ENCODE peak calls at places on chromosome 7, in six cellular contexts. S is hepatocyte; E is kidney epithelial cell; V is HAP-1; N is CD8-positive, alpha-beta memory T cell; Q is lower lobe of right lung. K is an unnamed sample.

GRCh38 chr7:28301148-28301641 is 111.1 kb upstream of the CREB5 start:
- DNase-seq in V (no peak), N (no peak), E (no peak), Q (peak; percentile 56), S (no peak), K (peak; percentile 88)

GRCh38 chr7:51121945-51122425 is 194.6 kb downstream of the COBL start:
- DNase-seq in E (no peak), Q (no peak), V (no peak), N (no peak), S (no peak), K (no peak)

GRCh38 chr7:757741-758163 is 30.7 kb upstream of the PRKAR1B start:
- DNase-seq in S (no peak), E (no peak), Q (peak; percentile 42), N (no peak), V (no peak), K (no peak)

GRCh38 chr7:102874166-102874829 is 38.5 kb upstream of the LRRC17 start:
- DNase-seq in V (no peak), N (no peak), E (peak; percentile 94), Q (no peak), S (peak; percentile 36), K (peak; percentile 83)

GRCh38 chr7:91228927-91229326 is 35.3 kb upstream of the FZD1 start:
- DNase-seq in Q (no peak), E (no peak), V (no peak), N (no peak), S (no peak), K (peak; percentile 36)

GRCh38 chr7:39651262-39651661 is 27.9 kb downstream of the RALA start:
- DNase-seq in N (no peak), E (no peak), S (no peak), Q (no peak), V (no peak), K (peak; percentile 67)

GRCh38 chr7:130372813-130373212 is 7.5 kb upstream of the CPA1 start:
- DNase-seq in Q (no peak), S (no peak), V (no peak), E (no peak), N (no peak), K (no peak)

GRCh38 chr7:99780588-99780987 is 3.4 kb downstream of the CYP3A4 start:
- DNase-seq in Q (no peak), S (no peak), N (no peak), V (no peak), E (no peak), K (no peak)

GRCh38 chr7:112080974-112081373 is 125.2 kb downstream of the DOCK4 start:
- DNase-seq in V (no peak), Q (no peak), N (no peak), S (no peak), E (peak; percentile 48), K (no peak)

GRCh38 chr7:73992104-73992562 is 35.8 kb upstream of the ELN start:
- DNase-seq in E (no peak), S (no peak), N (no peak), Q (peak; percentile 61), V (no peak), K (peak; percentile 93)

GRCh38 chr7:26102176-26102575 is 49.8 kb upstream of the NFE2L3 start:
- DNase-seq in V (no peak), S (no peak), E (no peak), N (no peak), Q (no peak), K (no peak)
- H3K4me3 ChIP-seq in V (no peak overlapping the region), S (no peak overlapping the region), E (no peak overlapping the region), N (no peak overlapping the region), Q (peak overlapping the region; percentile 1), K (no peak overlapping the region)

DNA sequence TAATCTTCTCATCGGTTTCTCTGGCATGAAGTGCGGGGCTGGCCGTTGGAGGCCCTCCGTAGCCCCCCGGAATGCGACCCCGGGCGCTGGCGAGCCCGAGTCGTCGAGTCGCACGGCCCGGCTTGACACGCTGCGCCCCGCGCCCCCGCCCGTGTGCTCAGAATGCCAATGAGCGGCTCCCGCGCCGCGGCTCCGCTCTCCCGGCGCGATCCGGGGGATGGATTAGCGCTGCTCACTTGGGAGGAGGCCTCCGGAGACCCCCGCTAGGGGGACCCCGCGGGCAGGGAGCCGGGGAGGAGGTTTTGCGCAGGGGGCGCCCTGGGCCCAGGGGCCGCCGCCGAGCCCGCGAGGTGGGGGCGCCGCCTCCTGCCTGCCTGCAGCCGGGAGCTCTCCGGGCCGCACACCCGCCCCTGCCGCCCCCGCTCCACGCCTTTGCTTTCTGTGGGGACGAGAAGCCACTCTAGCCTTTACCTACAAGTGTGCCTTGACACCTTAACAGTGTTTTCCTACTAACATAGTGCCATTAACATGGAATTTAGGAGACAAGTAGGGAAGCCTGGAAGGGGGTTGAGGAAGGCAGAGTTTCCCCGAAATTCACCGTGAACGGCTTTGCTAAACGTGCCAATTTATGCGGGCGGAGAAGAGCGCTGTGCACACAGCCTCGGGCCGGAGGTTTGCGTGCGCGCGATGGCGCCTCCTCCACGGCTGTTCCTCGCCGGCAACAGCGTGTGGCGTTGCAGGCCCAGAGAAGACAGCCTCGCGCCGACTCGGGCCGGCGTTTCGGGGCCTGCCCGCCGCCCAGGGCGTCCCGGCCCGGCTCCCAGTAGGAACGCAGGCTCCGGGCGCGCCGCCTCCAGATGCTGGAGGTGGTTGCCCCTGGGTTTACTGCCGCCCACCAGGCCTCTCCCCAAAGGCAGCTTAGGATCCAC is 7.1 kb downstream of the SHH start:
- DNase-seq in E (no peak), S (peak; percentile 81), Q (peak; percentile 74), N (no peak), V (peak; percentile 89), K (peak; percentile 84)
- H3K27me3 ChIP-seq in E (peaks cover 38% of the 10 kb centered on the region), S (peaks cover 53% of the 10 kb centered on the region), Q (peaks cover 97% of the 10 kb centered on the region), N (peaks cover 8% of the 10 kb centered on the region), V (no peaks in the 10 kb centered on the region), K (peaks cover 71% of the 10 kb centered on the region)

GRCh38 chr7:116832692-116833091 is 29.7 kb upstream of the CAPZA2 start:
- DNase-seq in S (no peak), Q (no peak), V (no peak), N (no peak), E (no peak), K (no peak)
- H3K4me3 ChIP-seq in S (no peak overlapping the region), Q (no peak overlapping the region), V (no peak overlapping the region), N (no peak overlapping the region), E (no peak overlapping the region), K (no peak overlapping the region)

DNA sequence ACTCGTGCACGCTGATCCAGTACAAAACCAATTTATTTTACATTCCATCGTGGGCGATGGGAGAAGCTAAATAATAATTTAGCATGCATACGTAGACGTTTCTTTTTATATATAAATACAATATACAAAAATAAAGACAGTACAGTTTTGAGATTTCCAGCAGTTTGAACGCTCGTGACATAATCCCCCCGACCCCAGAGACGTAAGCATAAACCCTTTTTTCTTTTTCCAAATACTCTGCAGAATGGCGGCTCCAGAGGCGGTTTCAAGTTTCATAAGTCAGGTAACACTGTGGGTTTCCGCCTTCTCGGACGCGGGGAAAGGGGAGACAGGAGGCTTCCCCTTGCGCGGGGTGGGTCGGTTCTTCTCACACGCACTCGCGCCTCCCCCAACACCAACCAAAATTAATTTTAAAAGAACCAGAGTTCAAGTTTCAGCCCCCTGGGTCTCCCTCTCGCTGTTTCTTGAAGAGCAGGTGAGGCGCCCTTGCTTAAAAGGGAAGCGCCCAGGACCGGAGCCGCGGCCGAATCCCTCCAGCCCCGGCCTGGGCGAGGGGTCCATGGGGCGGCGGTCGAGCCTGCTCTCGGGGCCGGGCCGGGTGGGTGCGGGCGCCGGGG is 5.5 kb downstream of the MNX1 start:
- DNase-seq in Q (no peak), S (no peak), E (no peak), N (no peak), V (no peak), K (no peak)
- H3K27me3 ChIP-seq in Q (peaks cover 97% of the 10 kb centered on the region), S (peaks cover 94% of the 10 kb centered on the region), E (peaks cover 93% of the 10 kb centered on the region), N (peaks cover 34% of the 10 kb centered on the region), V (no peaks in the 10 kb centered on the region), K (peaks cover 95% of the 10 kb centered on the region)

GRCh38 chr7:27200761-27201230 is 905 bp upstream of the HOXA13 start:
- DNase-seq in V (peak; percentile 48), Q (no peak), S (no peak), E (no peak), N (no peak), K (no peak)
- H3K4me3 ChIP-seq in V (peak overlapping the region; percentile 54), Q (peak overlapping the region; percentile 37), S (peak overlapping the region; percentile 57), E (no peak overlapping the region), N (no peak overlapping the region), K (peak overlapping the region; percentile 77)

DNA sequence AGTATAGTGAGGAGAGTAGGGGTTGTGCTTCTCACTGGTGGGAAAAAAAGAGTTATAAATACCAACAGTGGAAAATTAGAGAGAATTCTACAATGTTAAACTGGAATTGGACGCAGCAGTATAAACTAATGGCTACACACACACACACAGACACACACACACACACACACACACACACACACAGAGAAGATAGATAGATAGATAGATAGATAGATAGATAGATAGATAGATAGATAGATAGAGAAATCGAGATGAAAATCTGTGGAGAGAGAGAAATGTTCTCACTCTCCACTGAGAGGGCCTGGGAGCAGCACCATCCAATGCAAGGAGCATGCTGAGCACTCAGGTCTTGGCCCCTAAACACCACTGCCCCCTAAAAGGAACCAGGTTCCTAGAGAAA is 99.9 kb upstream of the LRRC4 start:
- DNase-seq in S (no peak), N (no peak), V (no peak), Q (no peak), E (no peak), K (no peak)
- H3K27me3 ChIP-seq in S (peaks cover 63% of the 10 kb centered on the region), N (peaks cover 10% of the 10 kb centered on the region), V (peaks cover 62% of the 10 kb centered on the region), Q (peaks cover 26% of the 10 kb centered on the region), E (peaks cover 34% of the 10 kb centered on the region), K (peaks cover 84% of the 10 kb centered on the region)

GRCh38 chr7:9242604-9243003 is 809.2 kb downstream of the NXPH1 start:
- DNase-seq in N (no peak), E (no peak), V (no peak), S (no peak), Q (no peak), K (no peak)
- H3K4me3 ChIP-seq in N (no peak overlapping the region), E (no peak overlapping the region), V (no peak overlapping the region), S (no peak overlapping the region), Q (no peak overlapping the region), K (no peak overlapping the region)

GRCh38 chr7:85103352-85103751 is 83.5 kb downstream of the SEMA3D start:
- DNase-seq in S (no peak), N (no peak), Q (no peak), E (no peak), V (no peak), K (peak; percentile 53)

GRCh38 chr7:85101347-85101746 is 85.5 kb downstream of the SEMA3D start:
- DNase-seq in V (no peak), S (no peak), E (no peak), N (no peak), Q (no peak), K (no peak)

GRCh38 chr7:85104432-85105205 is 82.2 kb downstream of the SEMA3D start:
- DNase-seq in Q (no peak), N (no peak), S (no peak), E (no peak), V (no peak), K (peak; percentile 65)

GRCh38 chr7:85103962-85104361 is 82.9 kb downstream of the SEMA3D start:
- DNase-seq in V (no peak), E (no peak), S (no peak), N (no peak), Q (no peak), K (peak; percentile 57)

GRCh38 chr7:85102813-85103350 is 84.0 kb downstream of the SEMA3D start:
- DNase-seq in S (no peak), Q (no peak), E (no peak), N (no peak), V (no peak), K (peak; percentile 62)
- H3K27me3 ChIP-seq in S (no peaks in the 10 kb centered on the region), Q (no peaks in the 10 kb centered on the region), E (no peaks in the 10 kb centered on the region), N (no peaks in the 10 kb centered on the region), V (no peaks in the 10 kb centered on the region), K (no peaks in the 10 kb centered on the region)

K was measured in GM23248.